ENCODE peak calls at places on chromosome 14, in ten cellular contexts. R, Y, T, M, F, J, Z, P, S and V are unnamed samples.

GRCh38 chr14:91867316-91867988 is at the start of gene TC2N:
- DNase-seq in R (no peak), Y (no peak), T (no peak), M (no peak), F (no peak), J (peak), Z (no peak), P (peak), S (no peak), V (no peak)

GRCh38 chr14:23727566-23728335 is 91.6 kb downstream of the DHRS2 start:
- DNase-seq in R (no peak), Y (no peak), T (peak), M (no peak), F (no peak), J (peak), Z (peak), P (no peak), S (no peak), V (peak)

GRCh38 chr14:47442206-47442605 is 233.2 kb downstream of the MDGA2 start:
- DNase-seq in R (no peak), Y (peak), T (no peak), M (no peak), F (no peak), J (no peak), Z (peak), P (no peak), S (no peak), V (peak)

GRCh38 chr14:101405171-101405883 is 156.0 kb upstream of the DIO3 start:
- DNase-seq in R (no peak), Y (no peak), T (peak), M (no peak), F (no peak), J (no peak), Z (no peak), P (no peak), S (no peak), V (no peak)

GRCh38 chr14:25837431-25837950 is 760.3 kb downstream of the NOVA1 start:
- DNase-seq in R (no peak), Y (no peak), T (no peak), M (no peak), F (no peak), J (no peak), Z (no peak), P (no peak), S (no peak), V (no peak)

GRCh38 chr14:56741325-56741724 is 69.0 kb downstream of the OTX2 start:
- DNase-seq in R (no peak), Y (no peak), T (no peak), M (no peak), F (no peak), J (no peak), Z (no peak), P (no peak), S (no peak), V (no peak)

GRCh38 chr14:37721976-37722659 is 126.7 kb downstream of the TTC6 start:
- DNase-seq in R (no peak), Y (no peak), T (peak), M (no peak), F (no peak), J (no peak), Z (no peak), P (no peak), S (no peak), V (peak)

GRCh38 chr14:55514819-55515470 is 65.1 kb upstream of the KTN1 start:
- DNase-seq in R (no peak), Y (no peak), T (peak), M (no peak), F (no peak), J (no peak), Z (no peak), P (no peak), S (no peak), V (no peak)

GRCh38 chr14:103808403-103809001 is 38.9 kb downstream of the PPP1R13B start:
- DNase-seq in R (peak), Y (peak), T (peak), M (peak), F (peak), J (peak), Z (peak), P (peak), S (peak), V (peak)

GRCh38 chr14:20602583-20602982 is 11.4 kb upstream of the RNASE12 start:
- DNase-seq in R (no peak), Y (no peak), T (no peak), M (no peak), F (no peak), J (no peak), Z (no peak), P (no peak), S (no peak), V (no peak)

GRCh38 chr14:43306053-43306452 is 1201.0 kb downstream of the FSCB start:
- DNase-seq in R (no peak), Y (no peak), T (no peak), M (no peak), F (no peak), J (no peak), Z (no peak), P (no peak), S (no peak), V (no peak)

GRCh38 chr14:99554184-99554583 is 49.8 kb downstream of the CCDC85C start:
- DNase-seq in R (peak), Y (no peak), T (no peak), M (no peak), F (no peak), J (no peak), Z (no peak), P (no peak), S (no peak), V (no peak)

GRCh38 chr14:77027538-77028383 is 747 bp downstream of the IRF2BPL start:
- DNase-seq in R (peak), Y (peak), T (peak), M (peak), F (peak), J (peak), Z (peak), P (peak), S (no peak), V (peak)

GRCh38 chr14:59308706-59309105 is 120.2 kb downstream of the DAAM1 start:
- DNase-seq in R (no peak), Y (no peak), T (no peak), M (no peak), F (no peak), J (no peak), Z (no peak), P (no peak), S (no peak), V (no peak)

GRCh38 chr14:87108726-87109125 is 884.3 kb downstream of the GALC start:
- DNase-seq in R (no peak), Y (no peak), T (peak), M (no peak), F (no peak), J (no peak), Z (no peak), P (no peak), S (no peak), V (no peak)

GRCh38 chr14:66634876-66635275 is 126.9 kb downstream of the GPHN start:
- DNase-seq in R (no peak), Y (no peak), T (peak), M (no peak), F (no peak), J (no peak), Z (no peak), P (no peak), S (no peak), V (peak)

GRCh38 chr14:55372423-55372822 is 39.2 kb downstream of the ATG14 start:
- DNase-seq in R (no peak), Y (no peak), T (no peak), M (no peak), F (no peak), J (no peak), Z (no peak), P (no peak), S (no peak), V (no peak)

GRCh38 chr14:99424306-99424877 is 56.3 kb downstream of the SETD3 start:
- DNase-seq in R (no peak), Y (no peak), T (no peak), M (no peak), F (no peak), J (no peak), Z (no peak), P (no peak), S (no peak), V (no peak)

GRCh38 chr14:91839754-91840153 is 27.6 kb downstream of the TC2N start:
- DNase-seq in R (no peak), Y (no peak), T (no peak), M (no peak), F (no peak), J (no peak), Z (no peak), P (no peak), S (no peak), V (no peak)